ENCODE peak calls at places on chromosomes 13 and 19, in five cellular contexts. G is EH, D is heart right ventricle, I is OCI-LY7, X is DMS53. H is an unnamed sample.

GRCh38 chr13:104140557-104140956 is 1074.3 kb upstream of the SLC10A2 start:
- DNase-seq in X (no peak), D (no peak), G (no peak), I (no peak), H (peak)

GRCh38 chr19:40219721-40220276 is 1.6 kb upstream of the TTC9B start:
- DNase-seq in D (no peak), I (no peak), X (peak), G (peak), H (peak)

GRCh38 chr19:50238043-50238442 is 34.6 kb downstream of the MYH14 start:
- DNase-seq in G (no peak), D (peak), I (no peak), X (no peak), H (no peak)

GRCh38 chr19:45114116-45114515 is 21.1 kb downstream of the PPP1R37 start:
- DNase-seq in D (no peak), G (no peak), I (peak), X (no peak), H (no peak)

GRCh38 chr19:5287066-5287465 is 53.5 kb downstream of the PTPRS start:
- DNase-seq in G (peak), D (no peak), I (no peak), X (no peak), H (peak)

GRCh38 chr13:71320452-71320851 is 546.6 kb downstream of the DACH1 start:
- DNase-seq in I (peak), X (peak), G (no peak), D (no peak), H (peak)

GRCh38 chr19:31541396-31541795 is 192.2 kb upstream of the TSHZ3 start:
- DNase-seq in D (no peak), G (no peak), X (no peak), I (no peak), H (no peak)

GRCh38 chr19:49932731-49933131 is 3.4 kb upstream of the NUP62 start:
- DNase-seq in D (no peak), I (no peak), G (no peak), X (no peak), H (no peak)

GRCh38 chr19:45954132-45954531 is 19.5 kb downstream of the NOVA2 start:
- DNase-seq in G (no peak), I (no peak), X (peak), D (no peak), H (no peak)

GRCh38 chr19:40603719-40604646 is 2.8 kb downstream of the LTBP4 start:
- DNase-seq in G (peak), D (peak), I (peak), X (peak), H (peak)

GRCh38 chr13:44136693-44137268 is 236.8 kb upstream of the SERP2 start:
- DNase-seq in I (no peak), X (peak), G (no peak), D (no peak), H (no peak)

GRCh38 chr19:52221031-52221430 is 31.2 kb downstream of the PPP2R1A start:
- DNase-seq in X (no peak), D (no peak), I (no peak), G (no peak), H (no peak)

GRCh38 chr19:49391581-49392399 is 3.7 kb downstream of the KASH5 start:
- DNase-seq in I (peak), G (peak), D (peak), X (peak), H (peak)

GRCh38 chr19:55693336-55693974 is 18.4 kb downstream of the EPN1 start:
- DNase-seq in I (no peak), D (no peak), X (no peak), G (no peak), H (no peak)

GRCh38 chr13:45781553-45782326 is 69.8 kb downstream of the SIAH3 start:
- DNase-seq in X (peak), I (no peak), G (peak), D (peak), H (peak)

GRCh38 chr13:112073245-112074138 is 6.5 kb downstream of the SOX1 start:
- DNase-seq in I (no peak), G (no peak), D (no peak), X (no peak), H (no peak)

GRCh38 chr13:25330541-25330940 is 29.1 kb downstream of the NUP58 start:
- DNase-seq in D (no peak), I (no peak), X (no peak), G (peak), H (no peak)

GRCh38 chr13:78806457-78806856 is 147.5 kb upstream of the OBI1 start:
- DNase-seq in G (no peak), X (peak), D (no peak), I (no peak), H (peak)

GRCh38 chr19:17687857-17688784 is at the start of gene UNC13A:
- DNase-seq in X (peak), G (peak), I (no peak), D (peak), H (peak)

GRCh38 chr13:99320693-99321481 is 13.7 kb upstream of the GPR183 start:
- DNase-seq in X (peak), I (no peak), D (no peak), G (peak), H (peak)

GRCh38 chr19:55075366-55075998 is at the start of gene EPS8L1:
- DNase-seq in D (no peak), I (no peak), X (peak), G (no peak), H (no peak)

GRCh38 chr19:54518844-54519243 is 16.2 kb downstream of the LAIR2 start:
- DNase-seq in G (no peak), X (peak), I (no peak), D (no peak), H (peak)